ENCODE peak calls at places on chromosomes 2 and 18, in four cellular contexts. One of them, this sample, is unnamed.

GRCh38 chr2:76256689-76257088 is 546.0 kb upstream of the GCFC2 start:
- DNase-seq in breast epithelium: no peak
- DNase-seq in stomach: no peak
- DNase-seq in GM12891: no peak
- DNase-seq in this sample: no peak

GRCh38 chr2:6054394-6054732 is 362.2 kb downstream of the SOX11 start:
- DNase-seq in breast epithelium: no peak
- DNase-seq in stomach: no peak
- DNase-seq in GM12891: no peak
- DNase-seq in this sample: no peak

GRCh38 chr2:12506846-12507245 is 209.9 kb upstream of the TRIB2 start:
- DNase-seq in breast epithelium: no peak
- DNase-seq in stomach: no peak
- DNase-seq in GM12891: no peak
- DNase-seq in this sample: no peak

GRCh38 chr2:105522645-105523044 is 123.8 kb upstream of the FHL2 start:
- DNase-seq in breast epithelium: no peak
- DNase-seq in stomach: no peak
- DNase-seq in GM12891: no peak
- DNase-seq in this sample: no peak

GRCh38 chr2:105919191-105919811 is 174.6 kb downstream of the NCK2 start:
- DNase-seq in breast epithelium: no peak
- DNase-seq in stomach: peak
- DNase-seq in GM12891: no peak
- DNase-seq in this sample: peak

GRCh38 chr2:45776160-45776955 is 124.9 kb downstream of the PRKCE start:
- DNase-seq in breast epithelium: no peak
- DNase-seq in stomach: no peak
- DNase-seq in GM12891: no peak
- DNase-seq in this sample: no peak

GRCh38 chr2:164841719-164842623 is at the start of gene COBLL1:
- DNase-seq in breast epithelium: peak
- DNase-seq in stomach: peak
- DNase-seq in GM12891: peak
- DNase-seq in this sample: no peak

GRCh38 chr2:85418132-85419008 is at the start of gene SH2D6:
- DNase-seq in breast epithelium: peak
- DNase-seq in stomach: peak
- DNase-seq in GM12891: peak
- DNase-seq in this sample: no peak

GRCh38 chr2:220959391-220959802 is 612.7 kb downstream of the EPHA4 start:
- DNase-seq in breast epithelium: no peak
- DNase-seq in stomach: no peak
- DNase-seq in GM12891: no peak
- DNase-seq in this sample: no peak

GRCh38 chr2:2714413-2714812 is 383.3 kb upstream of the MYT1L start:
- DNase-seq in breast epithelium: no peak
- DNase-seq in stomach: no peak
- DNase-seq in GM12891: no peak
- DNase-seq in this sample: no peak

GRCh38 chr2:216448829-216449228 is 36.5 kb downstream of the SMARCAL1 start:
- DNase-seq in breast epithelium: no peak
- DNase-seq in stomach: no peak
- DNase-seq in GM12891: no peak
- DNase-seq in this sample: no peak

GRCh38 chr2:106172649-106173048 is 21.5 kb downstream of the UXS1 start:
- DNase-seq in breast epithelium: no peak
- DNase-seq in stomach: no peak
- DNase-seq in GM12891: no peak
- DNase-seq in this sample: no peak

GRCh38 chr2:95232232-95232631 is 24.9 kb downstream of the ZNF892 start:
- DNase-seq in breast epithelium: no peak
- DNase-seq in stomach: no peak
- DNase-seq in GM12891: no peak
- DNase-seq in this sample: no peak

GRCh38 chr2:226760412-226761194 is 39.0 kb downstream of the IRS1 start:
- DNase-seq in breast epithelium: no peak
- DNase-seq in stomach: no peak
- DNase-seq in GM12891: no peak
- DNase-seq in this sample: no peak

GRCh38 chr2:96207073-96207777 is 1.4 kb downstream of the STARD7 start:
- DNase-seq in breast epithelium: no peak
- DNase-seq in stomach: no peak
- DNase-seq in GM12891: no peak
- DNase-seq in this sample: no peak

GRCh38 chr18:67776929-67777328 is 260.4 kb upstream of the DSEL start:
- DNase-seq in breast epithelium: no peak
- DNase-seq in stomach: no peak
- DNase-seq in GM12891: no peak
- DNase-seq in this sample: no peak

GRCh38 chr18:36127866-36128845 is 984 bp downstream of the SLC39A6 start:
- DNase-seq in breast epithelium: no peak
- DNase-seq in stomach: no peak
- DNase-seq in GM12891: no peak
- DNase-seq in this sample: no peak

GRCh38 chr18:9095297-9096012 is 7.0 kb upstream of the NDUFV2 start:
- DNase-seq in breast epithelium: no peak
- DNase-seq in stomach: no peak
- DNase-seq in GM12891: no peak
- DNase-seq in this sample: no peak

GRCh38 chr2:239145106-239145505 is 255.7 kb downstream of the HDAC4 start:
- DNase-seq in breast epithelium: no peak
- DNase-seq in stomach: no peak
- DNase-seq in GM12891: no peak
- DNase-seq in this sample: no peak

GRCh38 chr2:207399301-207399700 is 130.5 kb upstream of the CREB1 start:
- DNase-seq in breast epithelium: no peak
- DNase-seq in stomach: no peak
- DNase-seq in GM12891: no peak
- DNase-seq in this sample: no peak

GRCh38 chr2:101442042-101442666 is 32.8 kb downstream of the RFX8 start:
- DNase-seq in breast epithelium: no peak
- DNase-seq in stomach: no peak
- DNase-seq in GM12891: no peak
- DNase-seq in this sample: no peak

GRCh38 chr2:236997086-236997485 is 88.6 kb upstream of the COPS8 start:
- DNase-seq in breast epithelium: no peak
- DNase-seq in stomach: peak
- DNase-seq in GM12891: no peak
- DNase-seq in this sample: no peak

GRCh38 chr2:219522111-219523030 is 8.1 kb downstream of the ASIC4 start:
- DNase-seq in breast epithelium: no peak
- DNase-seq in stomach: no peak
- DNase-seq in GM12891: no peak
- DNase-seq in this sample: no peak

GRCh38 chr2:199471443-199472057 is 13.8 kb upstream of the SATB2 start:
- DNase-seq in breast epithelium: no peak
- DNase-seq in stomach: peak
- DNase-seq in GM12891: no peak
- DNase-seq in this sample: no peak

GRCh38 chr18:28284132-28284531 is 107.2 kb upstream of the CDH2 start:
- DNase-seq in breast epithelium: no peak
- DNase-seq in stomach: no peak
- DNase-seq in GM12891: no peak
- DNase-seq in this sample: no peak

GRCh38 chr2:184756885-184757284 is 158.6 kb downstream of the ZNF804A start:
- DNase-seq in breast epithelium: no peak
- DNase-seq in stomach: no peak
- DNase-seq in GM12891: no peak
- DNase-seq in this sample: no peak

GRCh38 chr2:38750011-38750792 is 959 bp downstream of the SRSF7 start:
- DNase-seq in breast epithelium: peak
- DNase-seq in stomach: peak
- DNase-seq in GM12891: peak
- DNase-seq in this sample: no peak

GRCh38 chr2:102041351-102041750 is 49.6 kb downstream of the IL1R2 start:
- DNase-seq in breast epithelium: no peak
- DNase-seq in stomach: no peak
- DNase-seq in GM12891: no peak
- DNase-seq in this sample: peak

GRCh38 chr18:36181386-36181785 is 5.9 kb upstream of the MOCOS start:
- DNase-seq in breast epithelium: no peak
- DNase-seq in stomach: no peak
- DNase-seq in GM12891: no peak
- DNase-seq in this sample: no peak

GRCh38 chr2:164910091-164910899 is 45.0 kb downstream of the SLC38A11 start:
- DNase-seq in breast epithelium: no peak
- DNase-seq in stomach: peak
- DNase-seq in GM12891: no peak
- DNase-seq in this sample: no peak

GRCh38 chr2:29074401-29074800 is at the start of gene PCARE:
- DNase-seq in breast epithelium: no peak
- DNase-seq in stomach: no peak
- DNase-seq in GM12891: no peak
- DNase-seq in this sample: peak

GRCh38 chr18:44537521-44537920 is 143.2 kb upstream of the SETBP1 start:
- DNase-seq in breast epithelium: no peak
- DNase-seq in stomach: no peak
- DNase-seq in GM12891: no peak
- DNase-seq in this sample: no peak

GRCh38 chr18:48904086-48904485 is 46.7 kb downstream of the SMAD7 start:
- DNase-seq in breast epithelium: no peak
- DNase-seq in stomach: no peak
- DNase-seq in GM12891: no peak
- DNase-seq in this sample: peak

GRCh38 chr2:178819992-178820391 is 12.8 kb upstream of the TTN start:
- DNase-seq in breast epithelium: no peak
- DNase-seq in stomach: no peak
- DNase-seq in GM12891: no peak
- DNase-seq in this sample: no peak

GRCh38 chr2:218169757-218170546 is 3.2 kb upstream of the CXCR1 start:
- DNase-seq in breast epithelium: no peak
- DNase-seq in stomach: no peak
- DNase-seq in GM12891: no peak
- DNase-seq in this sample: no peak

GRCh38 chr2:168118733-168119518 is 128.5 kb downstream of the STK39 start:
- DNase-seq in breast epithelium: no peak
- DNase-seq in stomach: no peak
- DNase-seq in GM12891: no peak
- DNase-seq in this sample: no peak

GRCh38 chr2:151946856-151947523 is 118.8 kb upstream of the ARL5A start:
- DNase-seq in breast epithelium: no peak
- DNase-seq in stomach: no peak
- DNase-seq in GM12891: peak
- DNase-seq in this sample: no peak

GRCh38 chr18:11392292-11392691 is 217.1 kb upstream of the SLC35G4 start:
- DNase-seq in breast epithelium: no peak
- DNase-seq in stomach: no peak
- DNase-seq in GM12891: no peak
- DNase-seq in this sample: no peak

GRCh38 chr2:26270363-26270762 is 25.6 kb downstream of the HADHB start:
- DNase-seq in breast epithelium: no peak
- DNase-seq in stomach: no peak
- DNase-seq in GM12891: no peak
- DNase-seq in this sample: no peak

GRCh38 chr2:26274058-26274613 is 29.4 kb downstream of the HADHB start:
- DNase-seq in breast epithelium: peak
- DNase-seq in stomach: peak
- DNase-seq in GM12891: no peak
- DNase-seq in this sample: peak

GRCh38 chr2:26273501-26273900 is 28.8 kb downstream of the HADHB start:
- DNase-seq in breast epithelium: no peak
- DNase-seq in stomach: no peak
- DNase-seq in GM12891: no peak
- DNase-seq in this sample: no peak

GRCh38 chr2:26268184-26268583 is 23.4 kb downstream of the HADHB start:
- DNase-seq in breast epithelium: no peak
- DNase-seq in stomach: no peak
- DNase-seq in GM12891: no peak
- DNase-seq in this sample: no peak

GRCh38 chr2:26269571-26270170 is 24.9 kb downstream of the HADHB start:
- DNase-seq in breast epithelium: no peak
- DNase-seq in stomach: no peak
- DNase-seq in GM12891: no peak
- DNase-seq in this sample: no peak
- TF ChIP-seq POLR2AphosphoS5 in breast epithelium: no peak
- TF ChIP-seq POLR2AphosphoS5 in stomach: no peak
- TF ChIP-seq POLR2AphosphoS5 in GM12891: no peak
- TF ChIP-seq POLR2AphosphoS5 in this sample: peak

GRCh38 chr2:75140288-75140687 is 59.0 kb downstream of the TACR1 start:
- DNase-seq in breast epithelium: no peak
- DNase-seq in stomach: no peak
- DNase-seq in GM12891: no peak
- DNase-seq in this sample: no peak
- TF ChIP-seq POLR2A in breast epithelium: no peak
- TF ChIP-seq POLR2A in stomach: no peak
- TF ChIP-seq POLR2A in GM12891: no peak
- TF ChIP-seq POLR2A in this sample: no peak

DNA sequence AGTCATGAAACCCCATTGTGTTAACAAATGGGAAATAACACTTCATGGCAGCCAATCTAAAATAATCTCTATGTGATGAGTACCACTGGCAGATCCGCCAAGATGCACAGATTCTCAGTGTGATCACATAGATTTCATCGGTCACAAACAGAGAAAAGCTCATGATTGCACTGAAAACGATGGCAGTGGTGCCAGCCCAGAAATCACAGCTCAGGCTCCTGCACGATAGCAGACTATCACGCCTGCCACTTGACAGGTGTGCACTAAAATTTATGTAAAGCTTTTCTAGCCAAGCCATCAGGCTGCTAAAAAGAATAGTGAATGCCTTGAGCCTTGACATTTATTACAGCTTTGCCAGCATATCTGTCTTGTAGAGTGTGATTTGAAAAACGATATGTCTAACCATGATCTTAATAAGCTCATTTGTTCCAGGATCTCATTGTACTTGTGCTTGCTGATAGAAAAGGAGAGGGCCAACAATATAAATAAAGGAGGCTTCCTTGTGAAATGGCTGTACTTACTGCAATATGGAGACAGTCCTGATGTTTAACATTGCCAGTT is 409.5 kb upstream of the CWC22 start:
- DNase-seq in breast epithelium: no peak
- DNase-seq in stomach: no peak
- DNase-seq in GM12891: no peak
- DNase-seq in this sample: no peak
- TF ChIP-seq POLR2AphosphoS5 in breast epithelium: no peak
- TF ChIP-seq POLR2AphosphoS5 in stomach: no peak
- TF ChIP-seq POLR2AphosphoS5 in GM12891: no peak
- TF ChIP-seq POLR2AphosphoS5 in this sample: no peak

GRCh38 chr18:47858607-47859006 is 71.9 kb downstream of the SMAD2 start:
- DNase-seq in breast epithelium: no peak
- DNase-seq in stomach: no peak
- DNase-seq in GM12891: no peak
- DNase-seq in this sample: no peak
- TF ChIP-seq POLR2A in breast epithelium: no peak
- TF ChIP-seq POLR2A in stomach: no peak
- TF ChIP-seq POLR2A in GM12891: no peak
- TF ChIP-seq POLR2A in this sample: no peak

GRCh38 chr2:146621656-146622055 is 1223.2 kb upstream of the ACVR2A start:
- DNase-seq in breast epithelium: no peak
- DNase-seq in stomach: no peak
- DNase-seq in GM12891: no peak
- DNase-seq in this sample: no peak

GRCh38 chr2:146615778-146616177 is 1229.1 kb upstream of the ACVR2A start:
- DNase-seq in breast epithelium: no peak
- DNase-seq in stomach: no peak
- DNase-seq in GM12891: no peak
- DNase-seq in this sample: no peak
- TF ChIP-seq POLR2AphosphoS5 in breast epithelium: no peak
- TF ChIP-seq POLR2AphosphoS5 in stomach: no peak
- TF ChIP-seq POLR2AphosphoS5 in GM12891: no peak
- TF ChIP-seq POLR2AphosphoS5 in this sample: no peak

This sample was measured in vagina.